ENCODE peak calls at places on chromosomes 6 and 20, in five cellular contexts. L is OCI-LY7, Y is cardiac fibroblast, Q is WTC11, S is nephron progenitor cell. P is an unnamed sample.

GRCh38 chr6:69791065-69791471 is 5.7 kb downstream of the LMBRD1 start:
- DNase-seq in L (no peak), Y (no peak), Q (no peak), S (no peak), P (no peak)

GRCh38 chr20:59033616-59034165 is 1.6 kb upstream of the ATP5F1E start:
- DNase-seq in L (no peak), Y (no peak), Q (no peak), S (no peak), P (no peak)

GRCh38 chr6:154167163-154167562 is 128.1 kb downstream of the OPRM1 start:
- DNase-seq in L (no peak), Y (no peak), Q (no peak), S (no peak), P (no peak)

GRCh38 chr20:45087115-45087785 is 13.7 kb downstream of the KCNS1 start:
- DNase-seq in L (no peak), Y (no peak), Q (no peak), S (no peak), P (no peak)

GRCh38 chr20:53914091-53914860 is 156.1 kb downstream of the BCAS1 start:
- DNase-seq in L (no peak), Y (peak), Q (no peak), S (no peak), P (no peak)

GRCh38 chr6:42166444-42167141 is 6.6 kb upstream of the GUCA1A start:
- DNase-seq in L (peak), Y (peak), Q (peak), S (peak), P (peak)

GRCh38 chr6:89048985-89049384 is 31.6 kb upstream of the PNRC1 start:
- DNase-seq in L (no peak), Y (peak), Q (no peak), S (no peak), P (no peak)

GRCh38 chr6:158316022-158316421 is 3.8 kb downstream of the TULP4 start:
- DNase-seq in L (no peak), Y (no peak), Q (no peak), S (no peak), P (no peak)

GRCh38 chr6:139398658-139399057 is 24.2 kb upstream of the CITED2 start:
- DNase-seq in L (no peak), Y (no peak), Q (no peak), S (no peak), P (no peak)

GRCh38 chr20:955111-955510 is 39.0 kb upstream of the ANGPT4 start:
- DNase-seq in L (no peak), Y (no peak), Q (no peak), S (no peak), P (no peak)

GRCh38 chr20:955656-956055 is 39.5 kb upstream of the ANGPT4 start:
- DNase-seq in L (no peak), Y (no peak), Q (no peak), S (no peak), P (no peak)

GRCh38 chr20:951384-952169 is 35.4 kb upstream of the ANGPT4 start:
- DNase-seq in L (no peak), Y (no peak), Q (no peak), S (no peak), P (no peak)

GRCh38 chr20:952196-952795 is 36.2 kb upstream of the ANGPT4 start:
- DNase-seq in L (no peak), Y (no peak), Q (no peak), S (no peak), P (no peak)

GRCh38 chr20:953742-954141 is 37.6 kb upstream of the ANGPT4 start:
- DNase-seq in L (no peak), Y (no peak), Q (peak), S (no peak), P (no peak)
- TF ChIP-seq CTCF in L (no peak), Y (peak), Q (no peak), S (no peak), P (no peak)

GRCh38 chr20:6411651-6412050 is 288.8 kb upstream of the FERMT1 start:
- DNase-seq in L (no peak), Y (no peak), Q (no peak), S (no peak), P (no peak)

GRCh38 chr20:6421321-6422030 is 298.6 kb upstream of the FERMT1 start:
- DNase-seq in L (no peak), Y (no peak), Q (no peak), S (no peak), P (no peak)

GRCh38 chr20:6418732-6419131 is 295.9 kb upstream of the FERMT1 start:
- DNase-seq in L (no peak), Y (no peak), Q (no peak), S (no peak), P (no peak)

GRCh38 chr20:6420336-6420735 is 297.5 kb upstream of the FERMT1 start:
- DNase-seq in L (no peak), Y (no peak), Q (no peak), S (no peak), P (no peak)

DNA sequence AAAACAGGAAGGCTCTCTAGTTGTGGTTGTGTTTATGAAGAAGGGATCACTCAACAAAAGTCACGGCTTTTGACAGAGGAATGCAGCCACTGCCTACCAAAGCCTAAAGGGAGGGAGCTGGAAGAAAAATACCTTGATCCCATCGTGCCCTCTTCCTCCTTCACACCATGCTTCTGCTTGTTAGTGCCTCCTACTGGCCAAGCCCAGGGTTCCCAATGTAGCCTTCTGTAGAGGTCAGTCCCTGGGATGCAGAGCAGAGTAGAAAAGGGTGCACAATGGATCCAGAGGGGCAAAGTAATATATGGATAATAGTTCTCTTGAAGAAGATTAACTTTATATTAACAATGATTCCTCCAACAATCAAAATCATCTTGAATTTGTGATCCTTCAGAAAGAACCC is 293.5 kb upstream of the FERMT1 start:
- DNase-seq in L (no peak), Y (no peak), Q (peak), S (no peak), P (no peak)
- TF ChIP-seq CTCF in L (peak), Y (no peak), Q (no peak), S (peak), P (no peak)

GRCh38 chr6:163826668-163827067 is 412.1 kb downstream of the QKI start:
- DNase-seq in L (no peak), Y (no peak), Q (no peak), S (no peak), P (no peak)
- TF ChIP-seq CTCF in L (no peak), Y (no peak), Q (no peak), S (no peak), P (no peak)

DNA sequence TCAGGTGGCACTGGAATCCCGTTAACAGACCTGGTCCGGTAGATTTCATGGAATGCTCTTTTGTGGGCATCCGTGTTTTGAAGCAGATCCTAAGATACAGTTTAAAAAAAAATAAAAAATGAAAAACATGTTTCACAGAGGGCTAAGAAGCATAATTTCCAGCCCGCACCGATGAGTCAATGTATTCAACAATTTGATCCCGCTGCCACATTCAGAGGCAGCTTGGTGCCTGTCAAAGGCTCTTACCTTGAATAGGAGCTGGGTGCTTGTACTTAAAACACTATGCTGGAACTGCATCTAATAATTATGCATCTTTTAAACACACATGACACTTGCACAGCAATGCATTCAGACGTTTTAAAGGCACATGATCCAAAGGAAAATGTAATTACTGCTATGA is 164.8 kb downstream of the SYNE1 start:
- DNase-seq in L (no peak), Y (no peak), Q (no peak), S (no peak), P (no peak)
- TF ChIP-seq CTCF in L (no peak), Y (no peak), Q (no peak), S (no peak), P (no peak)

P was measured in GM20000.